ENCODE peak calls at places on chromosomes 6 and 20, in four cellular contexts. Q is K562, X is IMR-90, S is GM12878. N is an unnamed sample.

GRCh38 chr6:158161566-158162254 is 6.4 kb downstream of the SERAC1 start:
- DNase-seq in Q (no peak), S (no peak), X (no peak), N (no peak)

GRCh38 chr6:39804666-39805065 is 12.5 kb downstream of the DAAM2 start:
- DNase-seq in S (no peak), X (peak; percentile 77), Q (no peak), N (no peak)

GRCh38 chr6:3119040-3119723 is 671 bp downstream of the BPHL start:
- DNase-seq in Q (no peak), X (peak; percentile 31), S (no peak), N (no peak)

GRCh38 chr6:153778216-153778615 is 260.8 kb upstream of the OPRM1 start:
- DNase-seq in X (no peak), Q (no peak), S (no peak), N (no peak)

GRCh38 chr20:49482621-49483017 is at the start of gene KCNB1:
- DNase-seq in Q (peak; percentile 74), X (peak; percentile 21), S (no peak), N (peak; percentile 23)

GRCh38 chr20:8131598-8132014 is 460 bp upstream of the PLCB1 start:
- DNase-seq in S (no peak), X (peak; percentile 51), Q (no peak), N (no peak)

GRCh38 chr20:62228982-62229545 is 9.0 kb upstream of the HRH3 start:
- DNase-seq in X (no peak), Q (no peak), S (no peak), N (no peak)

GRCh38 chr6:43405354-43405753 is 22.0 kb upstream of the ABCC10 start:
- DNase-seq in S (no peak), Q (no peak), X (no peak), N (no peak)

GRCh38 chr6:170211404-170212025 is 79.4 kb downstream of the DLL1 start:
- DNase-seq in Q (no peak), X (no peak), S (no peak), N (no peak)

GRCh38 chr6:10347561-10348327 is 67.1 kb downstream of the TFAP2A start:
- DNase-seq in X (peak; percentile 24), Q (peak; percentile 81), S (no peak), N (no peak)

GRCh38 chr6:34238507-34239239 is 2.0 kb downstream of the HMGA1 start:
- DNase-seq in Q (peak; percentile 36), S (no peak), X (no peak), N (no peak)

GRCh38 chr6:95228636-95229035 is 348.7 kb upstream of the MANEA start:
- DNase-seq in Q (no peak), X (no peak), S (no peak), N (no peak)

GRCh38 chr6:148140772-148141557 is 201.7 kb upstream of the SASH1 start:
- DNase-seq in Q (no peak), S (no peak), X (no peak), N (peak; percentile 44)

GRCh38 chr6:152909241-152909640 is 73.6 kb downstream of the FBXO5 start:
- DNase-seq in X (no peak), Q (no peak), S (no peak), N (no peak)

GRCh38 chr6:14664112-14664592 is 546.6 kb downstream of the CD83 start:
- DNase-seq in Q (no peak), X (peak; percentile 56), S (no peak), N (no peak)

GRCh38 chr6:130520235-130520634 is 154.4 kb downstream of the TMEM200A start:
- DNase-seq in Q (no peak), S (no peak), X (peak; percentile 38), N (no peak)

GRCh38 chr6:11378639-11379038 is 146.2 kb upstream of the NEDD9 start:
- DNase-seq in Q (no peak), S (no peak), X (no peak), N (no peak)

GRCh38 chr20:4828830-4829493 is 107.3 kb downstream of the PRND start:
- DNase-seq in Q (no peak), S (no peak), X (no peak), N (no peak)

GRCh38 chr20:40781979-40782378 is 92.9 kb upstream of the MAFB start:
- DNase-seq in Q (no peak), X (no peak), S (no peak), N (no peak)

GRCh38 chr6:68990313-68990712 is 355.2 kb downstream of the ADGRB3 start:
- DNase-seq in X (no peak), S (no peak), Q (no peak), N (no peak)

GRCh38 chr20:35317416-35317815 is 25.2 kb upstream of the FAM83C start:
- DNase-seq in S (no peak), X (peak; percentile 18), Q (no peak), N (no peak)

GRCh38 chr6:2914318-2914660 is 11.2 kb upstream of the SERPINB9 start:
- DNase-seq in S (no peak), X (no peak), Q (no peak), N (no peak)

GRCh38 chr6:89997456-89998445 is 103.5 kb downstream of the GJA10 start:
- DNase-seq in X (no peak), Q (no peak), S (no peak), N (no peak)

GRCh38 chr6:101686653-101687052 is 293.1 kb downstream of the GRIK2 start:
- DNase-seq in X (no peak), Q (no peak), S (no peak), N (no peak)

GRCh38 chr6:161557333-161558107 is 283.7 kb upstream of the AGPAT4 start:
- DNase-seq in X (no peak), S (no peak), Q (no peak), N (no peak)

GRCh38 chr6:9139762-9140161 is 704.4 kb upstream of the SLC35B3 start:
- DNase-seq in S (no peak), X (peak; percentile 88), Q (no peak), N (no peak)

GRCh38 chr6:54291738-54292137 is 16.5 kb upstream of the TINAG start:
- DNase-seq in X (peak; percentile 66), S (peak; percentile 25), Q (no peak), N (peak; percentile 81)

DNA sequence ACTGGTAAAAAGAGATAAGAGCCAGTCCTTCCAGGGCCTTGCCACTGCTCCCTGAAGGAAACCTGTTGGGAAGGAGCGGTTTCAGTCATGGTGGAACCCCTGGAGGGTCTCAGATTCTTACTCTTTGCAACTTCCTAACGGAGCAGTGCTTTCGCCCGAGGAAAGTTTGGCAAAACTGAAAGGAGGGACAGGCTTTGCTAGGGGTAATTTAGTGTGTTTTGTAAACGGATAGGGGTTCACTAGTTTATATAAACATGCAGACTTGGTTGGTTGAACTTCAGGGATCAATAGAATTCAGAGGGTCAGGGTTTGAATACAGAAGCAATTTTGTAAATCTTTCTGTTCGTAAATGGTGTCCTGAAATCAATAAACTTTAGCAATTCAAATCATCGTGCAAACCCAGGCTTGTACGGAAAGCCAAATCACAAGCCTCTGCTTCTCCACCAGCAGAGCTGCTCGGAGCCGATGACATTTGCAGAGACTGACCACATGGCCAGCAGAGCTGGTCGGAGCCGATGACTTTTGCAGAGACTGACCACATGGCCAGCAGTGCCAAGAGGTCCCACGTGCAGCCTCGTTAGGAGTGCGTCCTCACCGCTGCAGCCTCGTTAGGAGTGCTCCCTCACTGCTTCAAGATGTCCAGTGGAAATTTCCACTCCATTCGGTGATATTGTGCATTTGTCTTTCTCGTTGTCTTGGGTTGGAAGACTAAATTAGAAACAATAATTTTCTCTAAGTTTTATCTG is 28.4 kb downstream of the SMOC2 start:
- DNase-seq in Q (no peak), X (no peak), S (no peak), N (no peak)
- TF ChIP-seq FOS in Q (no peak), X (no peak), S (no peak), N (no peak)

DNA sequence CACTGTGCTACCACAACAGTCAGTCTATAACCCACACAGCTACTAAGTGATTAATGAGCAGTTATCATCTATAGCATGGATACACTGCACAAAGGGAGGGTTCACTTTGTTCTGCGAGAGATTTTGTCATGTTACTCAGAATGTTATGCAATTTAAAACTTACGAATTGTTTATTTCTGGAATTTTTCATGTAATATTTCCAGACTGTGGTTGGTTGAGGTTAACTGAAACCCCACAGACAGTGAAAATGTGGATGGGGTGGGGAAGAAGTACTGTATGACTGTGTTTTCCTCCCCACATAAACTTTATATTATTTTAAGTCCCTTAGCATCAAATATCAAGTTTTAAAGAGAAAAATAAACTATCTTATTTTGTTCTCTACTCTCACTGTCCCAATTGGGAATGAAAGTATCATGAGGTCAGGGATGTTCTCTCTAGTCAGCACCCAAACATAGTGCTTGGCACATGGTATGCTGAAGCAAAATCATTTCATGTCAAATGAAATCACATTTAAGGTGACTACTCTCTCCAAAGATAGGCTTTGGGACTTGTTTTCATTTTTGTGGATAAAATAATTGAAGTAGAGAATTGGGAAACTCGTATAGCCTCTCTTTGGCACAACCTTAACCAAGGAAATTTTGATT is 25.4 kb downstream of the DOP1A start:
- DNase-seq in S (no peak), Q (no peak), X (peak; percentile 78), N (no peak)
- TF ChIP-seq FOS in S (no peak), Q (no peak), X (no peak), N (no peak)

DNA sequence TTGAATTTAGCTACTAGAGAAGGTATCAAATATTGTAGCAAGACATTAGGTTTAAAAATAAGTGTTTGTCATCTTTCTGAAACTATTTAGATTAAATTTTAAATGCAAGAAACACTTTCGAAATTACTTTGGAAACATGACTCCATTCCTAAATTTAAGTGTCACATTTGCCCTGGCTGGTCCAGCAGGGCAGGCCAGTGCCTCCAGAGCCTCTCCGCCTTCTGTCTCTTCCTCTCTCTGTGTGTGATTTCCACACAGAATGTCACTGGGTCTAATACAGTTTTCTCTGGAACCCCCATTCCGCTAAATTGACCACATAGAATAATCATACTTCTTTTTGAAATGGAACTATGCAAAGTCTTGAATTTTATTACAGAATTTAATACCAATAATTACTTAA is 111.5 kb downstream of the SOBP start:
- DNase-seq in S (no peak), X (no peak), Q (no peak), N (no peak)
- TF ChIP-seq FOS in S (no peak), X (no peak), Q (no peak), N (no peak)

DNA sequence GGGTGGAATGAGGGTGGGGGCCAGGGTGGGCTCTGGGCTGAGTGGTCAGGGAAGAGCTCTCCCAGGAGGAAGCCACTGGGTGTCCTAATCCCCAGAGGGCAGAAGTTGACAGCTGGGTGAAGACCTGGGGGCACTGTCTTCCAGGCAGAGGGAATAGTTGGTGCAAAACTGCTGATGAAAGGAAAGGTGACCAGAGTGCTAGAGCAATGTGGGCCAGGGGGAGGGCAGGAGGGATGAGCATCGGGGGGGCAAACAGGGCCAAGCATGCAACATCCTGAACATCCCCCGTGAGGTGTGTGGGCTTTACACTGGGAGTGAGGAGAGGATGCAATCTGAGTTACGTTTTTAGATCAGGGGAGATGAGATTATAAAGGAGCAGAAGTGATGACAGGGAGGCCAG is 97.8 kb downstream of the NOL4L start:
- DNase-seq in Q (no peak), S (no peak), X (no peak), N (no peak)
- TF ChIP-seq FOS in Q (no peak), S (no peak), X (no peak), N (no peak)

DNA sequence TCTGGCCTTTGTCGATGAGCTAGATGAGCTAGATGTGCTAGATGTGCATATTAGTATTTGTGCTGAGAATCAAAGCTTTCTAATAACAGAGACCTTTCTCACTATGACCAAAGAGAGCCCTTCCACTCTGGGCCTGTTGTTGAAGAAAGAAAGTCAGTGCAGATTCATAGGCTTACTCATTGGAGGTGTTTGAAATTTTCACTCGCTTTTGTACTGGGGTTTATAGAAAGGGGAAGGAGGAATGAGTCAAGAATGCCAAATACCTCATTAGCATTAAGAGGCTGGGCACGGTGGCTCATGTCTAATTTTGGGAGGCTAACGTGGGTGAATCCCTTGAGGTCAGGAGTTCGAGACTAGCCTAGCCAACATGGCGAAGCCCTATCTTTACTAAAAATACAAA is 70.5 kb upstream of the LTV1 start:
- DNase-seq in Q (no peak), X (no peak), S (no peak), N (no peak)
- TF ChIP-seq FOS in Q (no peak), X (no peak), S (no peak), N (no peak)